ENCODE peak calls at places on chromosomes 2 and 18, in five cellular contexts. B is A549, P is substantia nigra, A is pancreas, Y is ovary. G is an unnamed sample.

GRCh38 chr2:64652231-64653173 is 1.2 kb downstream of the SERTAD2 start:
- DNase-seq in B (peak; percentile 51), P (no peak), A (peak; percentile 42), Y (peak; percentile 64), G (no peak)

GRCh38 chr2:112275887-112276773 is 733 bp downstream of the ZC3H6 start:
- DNase-seq in B (peak; percentile 46), P (peak; percentile 55), A (peak; percentile 94), Y (peak; percentile 91), G (peak; percentile 89)

GRCh38 chr18:39871976-39872375 is 2083.1 kb upstream of the PIK3C3 start:
- DNase-seq in B (no peak), P (no peak), A (no peak), Y (no peak), G (no peak)

GRCh38 chr2:103738108-103738507 is 976.3 kb downstream of the TMEM182 start:
- DNase-seq in B (no peak), P (no peak), A (no peak), Y (no peak), G (no peak)

GRCh38 chr2:27003857-27004256 is 28.9 kb upstream of the TMEM214 start:
- DNase-seq in B (no peak), P (no peak), A (no peak), Y (no peak), G (no peak)

GRCh38 chr2:220466251-220466691 is 838.8 kb downstream of the SLC4A3 start:
- DNase-seq in B (no peak), P (no peak), A (no peak), Y (no peak), G (no peak)

GRCh38 chr18:77013777-77014525 is 118.6 kb downstream of the MBP start:
- DNase-seq in B (no peak), P (no peak), A (no peak), Y (peak; percentile 36), G (peak; percentile 86)

GRCh38 chr2:206776432-206776831 is 11.0 kb downstream of the FASTKD2 start:
- DNase-seq in B (no peak), P (no peak), A (no peak), Y (no peak), G (no peak)

GRCh38 chr2:72115361-72116080 is 32.1 kb downstream of the CYP26B1 start:
- DNase-seq in B (peak; percentile 97), P (no peak), A (no peak), Y (no peak), G (peak; percentile 83)

GRCh38 chr2:72117718-72118117 is 29.9 kb downstream of the CYP26B1 start:
- DNase-seq in B (no peak), P (no peak), A (no peak), Y (no peak), G (no peak)

GRCh38 chr2:187499941-187500532 is 52.0 kb upstream of the CALCRL start:
- DNase-seq in B (peak; percentile 19), P (peak; percentile 17), A (peak; percentile 31), Y (peak; percentile 70), G (no peak)

GRCh38 chr2:187502467-187502866 is 51.8 kb downstream of the TFPI start:
- DNase-seq in B (no peak), P (no peak), A (no peak), Y (no peak), G (no peak)

GRCh38 chr2:187497858-187498463 is 49.9 kb upstream of the CALCRL start:
- DNase-seq in B (no peak), P (no peak), A (no peak), Y (no peak), G (no peak)

GRCh38 chr2:187497140-187497539 is 49.1 kb upstream of the CALCRL start:
- DNase-seq in B (no peak), P (no peak), A (no peak), Y (no peak), G (no peak)

DNA sequence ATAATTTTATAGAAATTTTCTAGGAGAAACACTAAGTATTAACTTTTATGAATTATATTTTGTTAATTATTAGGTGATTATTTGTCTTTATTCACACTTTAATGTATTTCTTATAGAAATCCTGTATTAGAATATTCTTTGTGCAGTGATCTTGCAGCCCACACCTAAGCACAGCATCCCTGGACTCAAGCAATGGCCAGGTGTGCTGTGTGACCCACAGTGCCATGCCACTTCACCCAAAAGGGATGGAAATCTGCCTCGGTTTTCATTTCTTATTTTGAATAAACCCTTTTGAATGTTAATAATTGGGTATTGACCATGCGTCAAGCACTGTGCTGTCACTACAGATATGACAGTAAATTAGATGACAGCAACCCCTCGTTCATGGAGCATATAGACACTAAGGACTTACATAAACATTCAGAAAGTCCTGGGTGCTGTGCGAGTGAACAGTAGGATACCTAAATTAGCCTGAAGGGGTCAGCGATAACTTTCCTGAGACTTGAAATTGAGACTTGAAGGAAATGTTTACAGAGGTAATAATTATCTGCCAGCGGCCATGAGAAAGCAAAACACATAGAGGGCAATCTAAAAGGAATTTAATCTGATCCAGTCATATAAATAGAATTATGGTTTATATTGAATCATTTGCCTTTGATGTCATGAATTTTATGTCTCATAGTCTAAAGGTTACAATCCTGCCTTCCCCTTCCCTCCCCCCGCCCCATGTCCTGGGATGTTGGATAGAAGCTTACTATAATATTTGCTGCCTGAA is 52.7 kb upstream of the CALCRL start:
- DNase-seq in B (peak; percentile 25), P (no peak), A (no peak), Y (no peak), G (no peak)
- H3K27ac ChIP-seq in B (peak overlapping the region; percentile 75), P (no peak overlapping the region), A (no peak overlapping the region), Y (no peak overlapping the region), G (peak overlapping the region; percentile 5)

GRCh38 chr2:144430722-144431163 is 89.2 kb downstream of the ZEB2 start:
- DNase-seq in B (no peak), P (no peak), A (no peak), Y (peak; percentile 75), G (no peak)

GRCh38 chr2:144429396-144430112 is 90.4 kb downstream of the ZEB2 start:
- DNase-seq in B (no peak), P (no peak), A (no peak), Y (no peak), G (no peak)

GRCh38 chr2:144424559-144425240 is 95.2 kb downstream of the ZEB2 start:
- DNase-seq in B (no peak), P (no peak), A (no peak), Y (no peak), G (no peak)

GRCh38 chr2:144426981-144427479 is 92.9 kb downstream of the ZEB2 start:
- DNase-seq in B (no peak), P (no peak), A (no peak), Y (peak; percentile 53), G (no peak)

GRCh38 chr2:144426355-144426754 is 93.6 kb downstream of the ZEB2 start:
- DNase-seq in B (no peak), P (no peak), A (no peak), Y (no peak), G (no peak)
- H3K27ac ChIP-seq in B (no peak overlapping the region), P (peak overlapping the region; percentile 81), A (no peak overlapping the region), Y (no peak overlapping the region), G (peak overlapping the region; percentile 63)

GRCh38 chr18:10017048-10017447 is 103.2 kb downstream of the VAPA start:
- DNase-seq in B (no peak), P (no peak), A (no peak), Y (no peak), G (no peak)
- H3K27ac ChIP-seq in B (no peak overlapping the region), P (no peak overlapping the region), A (no peak overlapping the region), Y (no peak overlapping the region), G (peak overlapping the region; percentile 22)

GRCh38 chr2:73894877-73895276 is 2.1 kb downstream of the ACTG2 start:
- DNase-seq in B (no peak), P (no peak), A (no peak), Y (no peak), G (no peak)

GRCh38 chr2:73894475-73894850 is 1.7 kb downstream of the ACTG2 start:
- DNase-seq in B (no peak), P (no peak), A (no peak), Y (no peak), G (no peak)

GRCh38 chr2:73895473-73895872 is 2.7 kb downstream of the ACTG2 start:
- DNase-seq in B (no peak), P (no peak), A (no peak), Y (no peak), G (no peak)

GRCh38 chr2:73892631-73893329 is at the start of gene ACTG2:
- DNase-seq in B (no peak), P (no peak), A (no peak), Y (no peak), G (no peak)

DNA sequence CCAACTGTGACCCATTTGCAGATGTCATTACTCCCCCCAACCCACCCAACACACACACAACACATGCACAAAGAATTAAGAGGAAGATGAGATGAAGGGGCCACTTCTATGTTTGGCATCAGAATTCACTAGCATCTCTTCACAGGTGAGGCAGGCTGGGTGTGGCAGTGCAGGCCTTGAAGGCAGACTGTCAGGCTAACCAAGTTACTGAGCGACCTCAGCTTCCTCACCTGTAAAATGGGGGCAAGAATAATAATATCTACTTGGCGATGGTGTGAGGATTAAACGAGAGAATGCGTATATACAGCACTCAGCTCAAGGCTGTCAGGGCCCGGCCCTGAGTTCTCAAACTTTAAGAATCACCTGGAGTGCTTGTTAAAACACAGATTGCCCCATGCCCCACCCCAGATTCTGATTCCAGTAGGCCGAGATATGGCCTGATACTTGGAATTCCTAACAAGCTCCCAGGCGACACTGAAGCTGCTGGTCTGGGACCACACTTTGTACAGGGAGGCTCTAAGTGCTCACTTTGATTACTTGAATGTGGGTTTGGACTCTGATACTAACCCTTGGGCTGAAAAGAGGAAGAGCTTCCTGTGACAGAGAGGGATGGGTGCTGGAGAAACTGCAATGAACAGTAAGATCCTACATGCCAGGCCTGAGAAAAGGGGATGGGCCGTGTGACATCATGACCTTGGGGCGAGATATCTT is 1.1 kb downstream of the ACTG2 start:
- DNase-seq in B (no peak), P (no peak), A (no peak), Y (no peak), G (no peak)
- H3K27ac ChIP-seq in B (no peak overlapping the region), P (no peak overlapping the region), A (no peak overlapping the region), Y (no peak overlapping the region), G (no peak overlapping the region)

GRCh38 chr2:46002507-46002883 is 294.7 kb upstream of the EPAS1 start:
- DNase-seq in B (no peak), P (no peak), A (no peak), Y (peak; percentile 22), G (no peak)
- H3K27ac ChIP-seq in B (no peak overlapping the region), P (no peak overlapping the region), A (no peak overlapping the region), Y (no peak overlapping the region), G (peak overlapping the region; percentile 57)

GRCh38 chr2:36835125-36835524 is 131.2 kb downstream of the STRN start:
- DNase-seq in B (no peak), P (no peak), A (no peak), Y (no peak), G (no peak)

GRCh38 chr2:36839976-36840617 is 126.2 kb downstream of the STRN start:
- DNase-seq in B (no peak), P (no peak), A (no peak), Y (no peak), G (no peak)

GRCh38 chr2:36834203-36834602 is 132.1 kb downstream of the STRN start:
- DNase-seq in B (no peak), P (no peak), A (no peak), Y (no peak), G (no peak)

GRCh38 chr2:36831185-36831584 is 134.7 kb downstream of the VIT start:
- DNase-seq in B (no peak), P (no peak), A (no peak), Y (no peak), G (no peak)

DNA sequence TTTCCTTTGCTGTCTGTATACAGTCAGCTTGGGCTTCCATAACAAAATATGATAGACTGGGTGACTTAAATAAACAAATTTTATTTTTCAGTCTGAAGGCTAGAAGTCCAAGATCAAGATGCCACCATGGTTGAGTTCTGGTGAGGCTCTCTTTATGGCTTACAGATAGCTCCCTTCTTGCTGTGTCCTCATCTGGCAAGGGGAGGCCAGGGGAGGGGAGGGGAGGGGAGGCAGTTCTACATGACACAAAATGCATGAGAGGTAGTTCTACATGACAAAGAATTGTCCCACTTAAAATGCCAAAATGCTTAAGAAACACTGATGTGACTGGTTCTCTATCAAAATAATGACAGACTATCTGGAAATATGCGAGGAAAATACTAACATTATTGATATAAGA is 131.6 kb downstream of the STRN start:
- DNase-seq in B (no peak), P (no peak), A (no peak), Y (no peak), G (no peak)
- H3K27ac ChIP-seq in B (no peak overlapping the region), P (no peak overlapping the region), A (no peak overlapping the region), Y (no peak overlapping the region), G (no peak overlapping the region)

G was measured in right atrium auricular region.